ENCODE peak calls at places on chromosome 19, in eight cellular contexts. F is uterus; L is neural progenitor cell; K is naive thymus-derived CD4-positive, alpha-beta T cell; N is lung; X is heart right ventricle; D is GM23248; S is thoracic aorta. G is an unnamed sample. For H3K36me3 and H3K4me1, the result is how much of the 10 kb centered on the place peaks cover.

GRCh38 chr19:42246143-42246868 is 3.9 kb upstream of the GSK3A start:
- DNase-seq in D (peak), S (peak), N (peak), X (peak), L (peak), K (no peak), F (peak), G (peak)

GRCh38 chr19:17107546-17108452 is 32.2 kb downstream of the MYO9B start:
- DNase-seq in K (no peak), F (peak), X (peak), N (peak), S (peak), D (peak), L (no peak), G (peak)

GRCh38 chr19:8308891-8309291 is 733 bp upstream of the CD320 start:
- DNase-seq in X (peak), D (no peak), S (no peak), F (no peak), L (no peak), K (no peak), N (no peak), G (peak)

GRCh38 chr19:3132971-3133792 is 2.7 kb upstream of the GNA15 start:
- DNase-seq in S (no peak), D (peak), F (no peak), K (peak), L (no peak), X (no peak), N (no peak), G (peak)

GRCh38 chr19:41927810-41928192 is 448 bp downstream of the ERFL start:
- DNase-seq in N (no peak), X (no peak), D (no peak), S (no peak), K (no peak), L (peak), F (no peak), G (no peak)

GRCh38 chr19:55913643-55914268 is 18.4 kb downstream of the NLRP13 start:
- DNase-seq in D (no peak), X (no peak), S (no peak), L (no peak), K (no peak), N (no peak), F (no peak), G (peak)

GRCh38 chr19:16661480-16662034 is 618 bp downstream of the TMEM38A start:
- DNase-seq in D (peak), S (peak), X (peak), F (peak), N (peak), L (peak), K (no peak), G (peak)

GRCh38 chr19:4386038-4386782 is 14.1 kb downstream of the SH3GL1 start:
- DNase-seq in N (no peak), K (no peak), S (no peak), X (no peak), D (peak), F (no peak), L (no peak), G (no peak)

GRCh38 chr19:55319786-55320185 is 5.4 kb downstream of the TMEM150B start:
- DNase-seq in F (no peak), S (no peak), N (no peak), D (peak), L (peak), K (no peak), X (peak), G (no peak)

GRCh38 chr19:2273356-2274184 is 8.4 kb downstream of the PEAK3 start:
- DNase-seq in N (peak), F (peak), L (peak), K (peak), S (no peak), D (peak), X (peak), G (peak)

GRCh38 chr19:2469102-2469914 is 6.6 kb upstream of the GADD45B start:
- DNase-seq in N (no peak), S (no peak), D (peak), K (no peak), F (no peak), X (no peak), L (no peak), G (no peak)

GRCh38 chr19:23571175-23571574 is 115.8 kb downstream of the ZNF675 start:
- DNase-seq in L (no peak), D (no peak), N (no peak), F (no peak), X (no peak), S (no peak), K (no peak), G (no peak)

GRCh38 chr19:51179297-51179696 is 37.2 kb downstream of the SIGLEC7 start:
- DNase-seq in X (no peak), K (no peak), L (no peak), D (no peak), N (no peak), F (no peak), S (no peak), G (no peak)

GRCh38 chr19:28864577-28865042 is 348.3 kb downstream of the UQCRFS1 start:
- DNase-seq in X (peak), K (no peak), D (no peak), S (no peak), L (no peak), F (peak), N (no peak), G (no peak)

GRCh38 chr19:31890230-31890629 is 455.2 kb upstream of the ZNF507 start:
- DNase-seq in S (no peak), K (no peak), D (no peak), X (no peak), L (peak), F (no peak), N (no peak), G (no peak)

GRCh38 chr19:27752530-27753184 is 1460.3 kb downstream of the UQCRFS1 start:
- DNase-seq in F (no peak), N (no peak), L (no peak), D (no peak), X (no peak), K (no peak), S (no peak), G (no peak)

GRCh38 chr19:40416918-40417713 is 3.9 kb upstream of the PRX start:
- DNase-seq in D (peak), K (no peak), N (no peak), L (no peak), S (no peak), X (peak), F (no peak), G (peak)

GRCh38 chr19:34324320-34324719 is 40.7 kb upstream of the GPI start:
- DNase-seq in K (no peak), L (no peak), D (no peak), S (no peak), F (no peak), N (no peak), X (no peak), G (no peak)

GRCh38 chr19:42279902-42280760 is 11.1 kb downstream of the CIC start:
- DNase-seq in K (peak), L (peak), F (peak), D (peak), X (peak), S (peak), N (peak), G (peak)

GRCh38 chr19:460877-461609 is at the start of gene SHC2:
- DNase-seq in N (no peak), F (peak), X (peak), D (no peak), S (no peak), K (no peak), L (peak), G (no peak)

GRCh38 chr19:55657004-55657747 is 2.3 kb downstream of the U2AF2 start:
- DNase-seq in F (no peak), L (no peak), S (no peak), X (no peak), D (peak), N (no peak), K (no peak), G (no peak)

GRCh38 chr19:6381030-6381750 is 5.5 kb upstream of the PSPN start:
- DNase-seq in K (no peak), D (no peak), S (no peak), L (no peak), X (no peak), F (no peak), N (no peak), G (no peak)
- H3K36me3 ChIP-seq in K (under half), D (under half), S (half or more), L (under half), X (half or more), F (under half), N (under half), G (half or more)

GRCh38 chr19:18489627-18490184 is 32.2 kb downstream of the ELL start:
- DNase-seq in D (no peak), X (no peak), K (no peak), S (no peak), L (no peak), N (no peak), F (no peak), G (no peak)

GRCh38 chr19:18488403-18488723 is 33.5 kb downstream of the ELL start:
- DNase-seq in N (no peak), S (no peak), D (peak), F (no peak), L (no peak), K (no peak), X (no peak), G (no peak)

GRCh38 chr19:18488838-18489626 is 32.8 kb downstream of the ELL start:
- DNase-seq in F (no peak), S (no peak), D (no peak), X (no peak), K (no peak), L (peak), N (no peak), G (no peak)

GRCh38 chr19:18491995-18492953 is 29.6 kb downstream of the ELL start:
- DNase-seq in L (no peak), F (no peak), N (no peak), S (no peak), K (no peak), D (no peak), X (no peak), G (no peak)

DNA sequence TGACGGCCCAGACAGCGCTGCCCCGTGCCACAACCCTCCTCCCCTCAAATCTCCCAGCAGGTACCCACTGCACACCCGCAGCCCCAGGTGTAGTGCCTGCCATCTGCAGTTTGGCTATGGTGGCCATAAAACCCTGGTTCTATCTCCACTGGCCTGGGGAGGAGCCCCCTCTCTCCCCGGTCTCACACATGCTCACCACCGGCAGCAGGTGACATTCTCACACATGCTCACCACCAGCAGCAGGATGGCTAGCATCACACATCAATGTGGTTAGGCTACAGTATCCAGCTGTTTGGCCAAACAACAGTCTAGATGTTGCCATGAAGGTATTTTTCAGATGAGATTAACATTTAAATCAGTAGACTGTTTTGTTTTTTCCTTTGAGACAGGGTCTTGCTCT is 31.2 kb downstream of the ELL start:
- DNase-seq in S (no peak), K (no peak), D (no peak), N (no peak), L (no peak), F (no peak), X (no peak), G (no peak)
- H3K4me1 ChIP-seq in S (under half), K (under half), D (under half), N (under half), L (under half), F (under half), X (half or more), G (half or more)

DNA sequence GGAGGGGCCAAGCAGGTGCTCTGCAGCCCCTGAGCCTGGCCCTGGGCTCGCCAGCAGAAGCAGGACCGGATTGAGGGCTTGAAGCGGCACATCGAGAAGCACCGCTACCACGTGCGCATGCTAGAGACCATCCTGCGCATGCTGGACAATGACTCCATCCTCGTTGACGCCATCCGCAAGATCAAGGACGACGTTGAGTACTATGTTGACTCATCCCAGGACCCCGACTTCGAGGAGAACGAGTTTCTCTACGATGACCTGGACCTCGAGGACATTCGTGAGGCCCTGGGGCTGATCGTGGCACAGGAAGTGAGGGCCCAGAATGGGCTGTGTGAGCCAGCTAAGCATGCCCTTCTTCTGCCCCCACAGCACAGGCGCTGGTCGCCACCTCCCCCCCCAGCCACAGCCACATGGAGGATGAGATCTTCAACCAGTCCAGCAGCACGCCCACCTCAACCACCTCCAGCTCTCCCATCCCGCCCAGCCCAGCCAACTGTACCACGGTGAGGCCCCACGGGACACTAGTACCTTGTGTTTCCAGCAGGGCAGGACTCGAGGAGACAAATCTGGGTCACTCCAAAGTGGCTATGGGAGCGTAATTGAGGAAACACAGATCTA is 8.1 kb downstream of the CNOT3 start:
- DNase-seq in L (no peak), X (no peak), F (no peak), S (no peak), N (no peak), D (no peak), K (no peak), G (no peak)
- H3K36me3 ChIP-seq in L (under half), X (half or more), F (under half), S (half or more), N (under half), D (under half), K (under half), G (half or more)

GRCh38 chr19:48248081-48248833 is 7.5 kb downstream of the CARD8 start:
- DNase-seq in N (no peak), K (no peak), S (no peak), L (no peak), D (no peak), F (no peak), X (no peak), G (no peak)
- H3K4me1 ChIP-seq in N (under half), K (half or more), S (under half), L (under half), D (under half), F (under half), X (half or more), G (under half)

G was measured in right atrium auricular region.